ENCODE peak calls at places on chromosome 17, in eight cellular contexts. One of them, this sample, is unnamed.

GRCh38 chr17:36608794-36609497 is 7.6 kb downstream of the MRM1 start:
- DNase-seq in prostate gland: peak; percentile 26
- DNase-seq in neural progenitor cell: peak; percentile 69
- DNase-seq in heart right ventricle: no peak
- DNase-seq in adrenal gland: peak; percentile 75
- DNase-seq in A549: no peak
- DNase-seq in endothelial cell of umbilical vein: peak; percentile 49
- DNase-seq in GM23338: peak; percentile 76
- DNase-seq in this sample: no peak

GRCh38 chr17:66268247-66268927 is 34.0 kb upstream of the PRKCA start:
- DNase-seq in prostate gland: no peak
- DNase-seq in neural progenitor cell: no peak
- DNase-seq in heart right ventricle: no peak
- DNase-seq in adrenal gland: no peak
- DNase-seq in A549: no peak
- DNase-seq in endothelial cell of umbilical vein: peak; percentile 12
- DNase-seq in GM23338: no peak
- DNase-seq in this sample: no peak

GRCh38 chr17:80774643-80775281 is 216.9 kb upstream of the CHMP6 start:
- DNase-seq in prostate gland: no peak
- DNase-seq in neural progenitor cell: no peak
- DNase-seq in heart right ventricle: no peak
- DNase-seq in adrenal gland: no peak
- DNase-seq in A549: no peak
- DNase-seq in endothelial cell of umbilical vein: peak; percentile 43
- DNase-seq in GM23338: no peak
- DNase-seq in this sample: no peak

GRCh38 chr17:67129283-67129682 is 84.9 kb downstream of the CACNG1 start:
- DNase-seq in prostate gland: no peak
- DNase-seq in neural progenitor cell: no peak
- DNase-seq in heart right ventricle: no peak
- DNase-seq in adrenal gland: no peak
- DNase-seq in A549: no peak
- DNase-seq in endothelial cell of umbilical vein: no peak
- DNase-seq in GM23338: no peak
- DNase-seq in this sample: no peak

GRCh38 chr17:42287305-42288077 is 807 bp upstream of the STAT5A start:
- DNase-seq in prostate gland: no peak
- DNase-seq in neural progenitor cell: no peak
- DNase-seq in heart right ventricle: peak; percentile 53
- DNase-seq in adrenal gland: peak; percentile 80
- DNase-seq in A549: no peak
- DNase-seq in endothelial cell of umbilical vein: peak; percentile 55
- DNase-seq in GM23338: peak; percentile 26
- DNase-seq in this sample: peak; percentile 68

GRCh38 chr17:70609566-70609965 is 440.2 kb downstream of the KCNJ2 start:
- DNase-seq in prostate gland: no peak
- DNase-seq in neural progenitor cell: no peak
- DNase-seq in heart right ventricle: no peak
- DNase-seq in adrenal gland: no peak
- DNase-seq in A549: no peak
- DNase-seq in endothelial cell of umbilical vein: no peak
- DNase-seq in GM23338: no peak
- DNase-seq in this sample: peak; percentile 90

GRCh38 chr17:29835438-29836351 is 94.3 kb downstream of the SSH2 start:
- DNase-seq in prostate gland: no peak
- DNase-seq in neural progenitor cell: no peak
- DNase-seq in heart right ventricle: no peak
- DNase-seq in adrenal gland: peak; percentile 43
- DNase-seq in A549: no peak
- DNase-seq in endothelial cell of umbilical vein: no peak
- DNase-seq in GM23338: peak; percentile 30
- DNase-seq in this sample: no peak

GRCh38 chr17:47102914-47103313 is 86.2 kb downstream of the CDC27 start:
- DNase-seq in prostate gland: no peak
- DNase-seq in neural progenitor cell: no peak
- DNase-seq in heart right ventricle: no peak
- DNase-seq in adrenal gland: no peak
- DNase-seq in A549: no peak
- DNase-seq in endothelial cell of umbilical vein: no peak
- DNase-seq in GM23338: no peak
- DNase-seq in this sample: no peak

GRCh38 chr17:38604479-38605229 is 1.1 kb downstream of the SRCIN1 start:
- DNase-seq in prostate gland: no peak
- DNase-seq in neural progenitor cell: peak; percentile 87
- DNase-seq in heart right ventricle: no peak
- DNase-seq in adrenal gland: no peak
- DNase-seq in A549: peak; percentile 52
- DNase-seq in endothelial cell of umbilical vein: no peak
- DNase-seq in GM23338: peak; percentile 82
- DNase-seq in this sample: peak; percentile 83

GRCh38 chr17:65917560-65917959 is 274.4 kb downstream of the CEP112 start:
- DNase-seq in prostate gland: no peak
- DNase-seq in neural progenitor cell: no peak
- DNase-seq in heart right ventricle: no peak
- DNase-seq in adrenal gland: no peak
- DNase-seq in A549: no peak
- DNase-seq in endothelial cell of umbilical vein: no peak
- DNase-seq in GM23338: no peak
- DNase-seq in this sample: no peak

GRCh38 chr17:42706732-42707131 is 24.4 kb downstream of the CNTNAP1 start:
- DNase-seq in prostate gland: no peak
- DNase-seq in neural progenitor cell: no peak
- DNase-seq in heart right ventricle: no peak
- DNase-seq in adrenal gland: no peak
- DNase-seq in A549: no peak
- DNase-seq in endothelial cell of umbilical vein: no peak
- DNase-seq in GM23338: no peak
- DNase-seq in this sample: no peak

GRCh38 chr17:57916925-57917858 is 38.0 kb downstream of the CUEDC1 start:
- DNase-seq in prostate gland: no peak
- DNase-seq in neural progenitor cell: no peak
- DNase-seq in heart right ventricle: peak; percentile 59
- DNase-seq in adrenal gland: peak; percentile 41
- DNase-seq in A549: no peak
- DNase-seq in endothelial cell of umbilical vein: no peak
- DNase-seq in GM23338: no peak
- DNase-seq in this sample: no peak

DNA sequence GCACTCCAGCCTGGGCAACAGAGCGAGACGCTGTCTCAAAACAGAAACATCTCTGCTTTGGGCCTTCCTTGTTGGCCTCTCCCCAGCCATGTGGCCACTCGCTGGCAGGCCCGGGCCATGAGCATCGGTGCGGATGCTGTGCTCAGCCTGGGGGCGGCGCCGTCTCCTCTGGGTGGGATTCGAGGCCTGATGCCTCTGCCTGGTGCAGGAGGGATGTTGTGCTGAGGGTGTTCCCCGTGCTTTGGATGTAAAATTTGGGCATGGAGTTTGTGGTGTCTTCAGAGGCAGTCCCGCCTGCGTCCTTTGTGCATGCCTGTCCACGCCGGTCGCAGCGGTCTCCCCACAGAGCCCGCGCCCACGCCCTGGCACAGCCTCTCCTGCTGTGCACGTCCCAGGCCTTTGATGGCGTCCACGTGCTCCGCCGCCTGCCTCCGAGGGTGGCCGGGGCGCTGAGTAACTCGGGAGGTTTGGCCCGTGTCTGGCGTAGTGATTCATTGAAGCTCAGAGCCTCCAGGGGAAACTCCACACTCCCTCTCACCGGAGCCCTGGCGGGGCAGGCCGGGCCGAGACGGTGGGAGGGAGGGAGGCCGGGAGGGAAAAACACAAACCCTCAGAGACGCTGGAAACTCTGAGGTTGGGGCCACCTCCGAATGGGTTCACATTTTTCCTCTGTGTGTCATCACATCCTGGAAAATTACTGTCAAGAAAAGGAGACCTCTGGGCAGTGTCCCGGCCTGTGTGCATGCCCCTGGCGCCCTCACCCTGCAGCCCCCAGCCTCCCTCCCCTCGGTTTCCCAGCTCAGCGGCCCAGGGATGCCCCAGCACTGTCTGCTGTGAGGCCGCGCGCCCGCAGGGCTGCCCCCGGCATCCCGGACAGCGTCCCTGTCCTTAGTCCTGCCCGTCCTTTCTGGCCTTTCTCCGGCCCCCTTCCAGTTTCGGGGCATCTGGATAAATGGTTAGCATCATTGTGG is 19.0 kb downstream of the CENPX start:
- DNase-seq in prostate gland: no peak
- DNase-seq in neural progenitor cell: no peak
- DNase-seq in heart right ventricle: peak; percentile 58
- DNase-seq in adrenal gland: peak; percentile 90
- DNase-seq in A549: peak; percentile 95
- DNase-seq in endothelial cell of umbilical vein: peak; percentile 93
- DNase-seq in GM23338: no peak
- DNase-seq in this sample: no peak
- TF ChIP-seq CTCF in prostate gland: no peak
- TF ChIP-seq CTCF in neural progenitor cell: no peak
- TF ChIP-seq CTCF in heart right ventricle: no peak
- TF ChIP-seq CTCF in adrenal gland: no peak
- TF ChIP-seq CTCF in A549: no peak
- TF ChIP-seq CTCF in endothelial cell of umbilical vein: no peak
- TF ChIP-seq CTCF in GM23338: no peak
- TF ChIP-seq CTCF in this sample: no peak

GRCh38 chr17:39655105-39655504 is 10.0 kb upstream of the TCAP start:
- DNase-seq in prostate gland: no peak
- DNase-seq in neural progenitor cell: no peak
- DNase-seq in heart right ventricle: no peak
- DNase-seq in adrenal gland: no peak
- DNase-seq in A549: no peak
- DNase-seq in endothelial cell of umbilical vein: no peak
- DNase-seq in GM23338: no peak
- DNase-seq in this sample: no peak

GRCh38 chr17:39651908-39652634 is 13.1 kb upstream of the TCAP start:
- DNase-seq in prostate gland: peak; percentile 43
- DNase-seq in neural progenitor cell: no peak
- DNase-seq in heart right ventricle: no peak
- DNase-seq in adrenal gland: no peak
- DNase-seq in A549: no peak
- DNase-seq in endothelial cell of umbilical vein: peak; percentile 33
- DNase-seq in GM23338: no peak
- DNase-seq in this sample: no peak

GRCh38 chr17:39653316-39653661 is 11.9 kb upstream of the TCAP start:
- DNase-seq in prostate gland: no peak
- DNase-seq in neural progenitor cell: no peak
- DNase-seq in heart right ventricle: no peak
- DNase-seq in adrenal gland: no peak
- DNase-seq in A549: no peak
- DNase-seq in endothelial cell of umbilical vein: no peak
- DNase-seq in GM23338: no peak
- DNase-seq in this sample: no peak

GRCh38 chr17:39653662-39654331 is 11.4 kb upstream of the TCAP start:
- DNase-seq in prostate gland: peak; percentile 47
- DNase-seq in neural progenitor cell: no peak
- DNase-seq in heart right ventricle: peak; percentile 57
- DNase-seq in adrenal gland: peak; percentile 74
- DNase-seq in A549: peak; percentile 91
- DNase-seq in endothelial cell of umbilical vein: peak; percentile 35
- DNase-seq in GM23338: peak; percentile 89
- DNase-seq in this sample: peak; percentile 46

DNA sequence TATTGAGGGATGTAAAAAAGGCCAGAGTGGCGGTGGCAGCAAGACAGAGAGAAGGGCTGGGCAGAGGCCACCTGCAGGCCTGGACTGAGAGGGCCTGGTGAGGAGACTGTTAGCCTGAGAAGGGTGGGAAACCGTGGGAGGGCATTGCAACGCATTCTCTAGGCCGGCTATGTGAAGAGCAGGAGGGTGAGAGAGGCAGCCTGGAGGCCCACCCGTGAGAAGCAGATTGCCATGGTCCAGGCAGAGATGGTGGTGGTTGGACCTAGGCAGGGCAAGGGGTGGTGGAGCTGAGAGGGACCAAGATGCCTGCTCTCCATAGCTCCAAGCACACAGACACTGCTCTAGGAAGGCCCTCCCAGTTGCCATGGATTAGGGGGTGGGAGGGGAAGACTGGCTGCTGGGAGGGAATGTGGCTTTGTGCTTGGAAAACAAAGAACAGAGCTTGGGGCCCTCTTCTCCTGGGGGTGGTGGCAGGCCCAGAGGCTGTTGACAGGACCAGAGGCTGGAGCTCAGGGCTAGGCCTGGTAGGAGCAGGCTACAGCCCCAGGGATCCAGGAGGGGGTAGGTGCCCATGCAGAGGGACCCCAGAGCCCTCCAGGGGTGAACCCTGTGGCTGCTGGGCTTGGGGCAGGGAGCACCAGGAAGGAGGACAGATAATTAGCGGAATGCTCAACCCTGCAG is 12.4 kb upstream of the TCAP start:
- DNase-seq in prostate gland: no peak
- DNase-seq in neural progenitor cell: peak; percentile 85
- DNase-seq in heart right ventricle: no peak
- DNase-seq in adrenal gland: no peak
- DNase-seq in A549: no peak
- DNase-seq in endothelial cell of umbilical vein: peak; percentile 42
- DNase-seq in GM23338: peak; percentile 59
- DNase-seq in this sample: peak; percentile 76
- H3K27ac ChIP-seq in prostate gland: peak overlapping the region; percentile 67
- H3K27ac ChIP-seq in neural progenitor cell: peak overlapping the region; percentile 86
- H3K27ac ChIP-seq in heart right ventricle: no peak overlapping the region
- H3K27ac ChIP-seq in adrenal gland: peak overlapping the region; percentile 10
- H3K27ac ChIP-seq in A549: no peak overlapping the region
- H3K27ac ChIP-seq in endothelial cell of umbilical vein: no peak overlapping the region
- H3K27ac ChIP-seq in GM23338: peak overlapping the region; percentile 55
- H3K27ac ChIP-seq in this sample: peak overlapping the region; percentile 92

DNA sequence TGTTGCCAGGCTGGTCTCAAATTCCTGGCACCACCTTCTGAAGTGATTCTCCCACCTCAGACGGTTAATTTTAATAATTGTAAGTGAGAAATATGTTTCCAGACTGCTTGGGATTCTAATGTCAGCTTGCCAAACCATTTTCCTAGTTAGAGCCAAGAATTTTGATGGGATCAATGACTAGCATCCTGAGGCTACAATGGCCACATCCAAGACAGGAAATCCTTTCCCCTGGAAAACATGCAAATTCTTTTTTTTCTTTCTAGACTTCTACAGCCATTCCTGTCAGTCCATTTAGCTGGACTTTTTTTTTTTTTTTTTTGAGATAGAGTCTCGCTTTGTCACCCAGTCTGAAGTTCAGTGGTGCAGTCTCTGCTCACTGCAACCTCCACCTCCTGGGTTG is 32.7 kb downstream of the IGF2BP1 start:
- DNase-seq in prostate gland: no peak
- DNase-seq in neural progenitor cell: no peak
- DNase-seq in heart right ventricle: no peak
- DNase-seq in adrenal gland: no peak
- DNase-seq in A549: no peak
- DNase-seq in endothelial cell of umbilical vein: peak; percentile 95
- DNase-seq in GM23338: no peak
- DNase-seq in this sample: no peak
- H3K4me3 ChIP-seq in prostate gland: no peak overlapping the region
- H3K4me3 ChIP-seq in neural progenitor cell: no peak overlapping the region
- H3K4me3 ChIP-seq in heart right ventricle: no peak overlapping the region
- H3K4me3 ChIP-seq in adrenal gland: no peak overlapping the region
- H3K4me3 ChIP-seq in A549: no peak overlapping the region
- H3K4me3 ChIP-seq in endothelial cell of umbilical vein: no peak overlapping the region
- H3K4me3 ChIP-seq in GM23338: no peak overlapping the region
- H3K4me3 ChIP-seq in this sample: no peak overlapping the region

DNA sequence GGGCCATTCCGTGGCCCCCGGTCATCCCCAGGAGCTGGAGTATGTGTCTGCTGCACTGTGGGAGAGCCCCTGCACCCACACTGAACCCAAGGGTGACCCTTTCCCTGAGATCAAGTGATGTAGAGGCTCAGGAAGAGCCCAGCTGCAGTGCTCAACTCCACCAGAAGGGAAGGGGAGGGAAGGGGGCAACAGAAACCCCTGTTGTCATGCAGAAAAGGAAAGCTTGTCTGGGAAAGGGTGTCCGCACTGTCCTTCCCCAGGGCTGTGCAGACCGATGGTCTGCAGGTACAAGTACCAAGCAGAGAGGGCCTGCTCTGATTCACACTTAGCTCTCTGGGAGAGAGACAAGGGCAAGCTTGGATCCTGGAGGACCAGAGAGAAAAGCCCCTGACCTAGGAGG is 45.7 kb upstream of the TOB1 start:
- DNase-seq in prostate gland: no peak
- DNase-seq in neural progenitor cell: no peak
- DNase-seq in heart right ventricle: no peak
- DNase-seq in adrenal gland: no peak
- DNase-seq in A549: no peak
- DNase-seq in endothelial cell of umbilical vein: no peak
- DNase-seq in GM23338: peak; percentile 60
- DNase-seq in this sample: no peak
- TF ChIP-seq CTCF in prostate gland: no peak
- TF ChIP-seq CTCF in neural progenitor cell: peak; percentile 16
- TF ChIP-seq CTCF in heart right ventricle: no peak
- TF ChIP-seq CTCF in adrenal gland: no peak
- TF ChIP-seq CTCF in A549: no peak
- TF ChIP-seq CTCF in endothelial cell of umbilical vein: no peak
- TF ChIP-seq CTCF in GM23338: peak; percentile 23
- TF ChIP-seq CTCF in this sample: no peak